ENCODE peak calls at places on chromosomes 2 and 18, in four cellular contexts. W, P, C and I are unnamed samples.

GRCh38 chr18:75482880-75483279 is 55.4 kb upstream of the SMIM21 start:
- DNase-seq in C (no peak), W (no peak), P (no peak), I (no peak)

GRCh38 chr2:152347076-152347475 is 12.1 kb downstream of the FMNL2 start:
- DNase-seq in W (no peak), P (no peak), C (no peak), I (no peak)

GRCh38 chr18:55340998-55341397 is 247.0 kb downstream of the TCF4 start:
- DNase-seq in C (no peak), W (no peak), P (no peak), I (no peak)

GRCh38 chr2:174764281-174765063 is at the start of gene CHRNA1:
- DNase-seq in P (no peak), C (peak; percentile 26), W (no peak), I (no peak)

GRCh38 chr2:62672601-62673000 is 32.9 kb upstream of the EHBP1 start:
- DNase-seq in W (no peak), C (no peak), P (no peak), I (no peak)

GRCh38 chr2:217505303-217505702 is 497.5 kb downstream of the TNS1 start:
- DNase-seq in W (no peak), C (no peak), P (no peak), I (no peak)

GRCh38 chr2:174781996-174782395 is 17.7 kb upstream of the CHRNA1 start:
- DNase-seq in C (no peak), W (no peak), P (no peak), I (no peak)

GRCh38 chr2:157420771-157421323 is 23.0 kb downstream of the CYTIP start:
- DNase-seq in P (no peak), W (no peak), C (peak; percentile 78), I (no peak)

GRCh38 chr2:71157124-71157802 is 26.8 kb downstream of the MPHOSPH10 start:
- DNase-seq in C (peak; percentile 71), W (peak; percentile 76), P (peak; percentile 27), I (peak; percentile 76)

GRCh38 chr2:72033636-72034035 is 114.0 kb downstream of the CYP26B1 start:
- DNase-seq in C (no peak), W (peak; percentile 67), P (no peak), I (no peak)

GRCh38 chr2:73698101-73698500 is 39.0 kb downstream of the TPRKB start:
- DNase-seq in P (no peak), W (no peak), C (no peak), I (no peak)

GRCh38 chr2:157439792-157440186 is 4.1 kb downstream of the CYTIP start:
- DNase-seq in P (no peak), W (no peak), C (peak; percentile 52), I (no peak)

GRCh38 chr2:175366814-175367213 is 185.3 kb upstream of the ATP5MC3 start:
- DNase-seq in W (no peak), P (no peak), C (peak; percentile 83), I (no peak)

GRCh38 chr18:33440384-33441043 is at the start of gene CCDC178:
- DNase-seq in C (no peak), P (no peak), W (peak; percentile 67), I (peak; percentile 58)

GRCh38 chr2:231568785-231569435 is 23.8 kb upstream of the TEX44 start:
- DNase-seq in C (no peak), P (no peak), W (no peak), I (no peak)

GRCh38 chr18:70641156-70641775 is 352.4 kb downstream of the SOCS6 start:
- DNase-seq in W (no peak), P (no peak), C (no peak), I (no peak)

GRCh38 chr18:57353940-57354461 is 1.6 kb downstream of the ST8SIA3 start:
- DNase-seq in C (no peak), W (no peak), P (no peak), I (no peak)

GRCh38 chr18:76455015-76455676 is 39.9 kb downstream of the ZNF516 start:
- DNase-seq in P (no peak), C (no peak), W (no peak), I (peak; percentile 57)

GRCh38 chr18:3450358-3451107 is 561 bp downstream of the TGIF1 start:
- DNase-seq in C (peak; percentile 56), W (peak; percentile 89), P (peak; percentile 68), I (peak; percentile 92)

GRCh38 chr2:10166489-10167295 is 44.2 kb downstream of the RRM2 start:
- DNase-seq in C (no peak), W (no peak), P (no peak), I (no peak)

GRCh38 chr18:43876286-43877082 is 599.2 kb upstream of the SYT4 start:
- DNase-seq in P (no peak), W (no peak), C (no peak), I (no peak)

GRCh38 chr2:219736196-219736595 is 108.8 kb downstream of the SLC4A3 start:
- DNase-seq in W (no peak), P (no peak), C (peak; percentile 71), I (no peak)

GRCh38 chr2:53334610-53335009 is 433.0 kb upstream of the CHAC2 start:
- DNase-seq in W (no peak), C (no peak), P (no peak), I (no peak)

GRCh38 chr2:105378921-105379383 is 19.9 kb downstream of the FHL2 start:
- DNase-seq in W (peak; percentile 51), P (no peak), C (no peak), I (no peak)

GRCh38 chr2:165056585-165056984 is 101.3 kb upstream of the SLC38A11 start:
- DNase-seq in C (no peak), W (no peak), P (no peak), I (no peak)

GRCh38 chr2:177306550-177306949 is 42.0 kb upstream of the NFE2L2 start:
- DNase-seq in P (no peak), W (no peak), C (no peak), I (no peak)

GRCh38 chr2:214731008-214731407 is 78.5 kb downstream of the BARD1 start:
- DNase-seq in P (no peak), W (no peak), C (no peak), I (no peak)

GRCh38 chr18:32040936-32041335 is 22.3 kb downstream of the RNF125 start:
- DNase-seq in W (no peak), C (peak; percentile 90), P (no peak), I (no peak)

GRCh38 chr18:23134780-23135678 is at the start of gene CABLES1:
- DNase-seq in C (peak; percentile 73), P (peak; percentile 16), W (peak; percentile 78), I (peak; percentile 84)

GRCh38 chr2:171244970-171245782 is 84.5 kb upstream of the TLK1 start:
- DNase-seq in P (no peak), W (no peak), C (peak; percentile 32), I (no peak)

GRCh38 chr2:27024812-27025211 is 8.0 kb upstream of the TMEM214 start:
- DNase-seq in W (no peak), C (no peak), P (no peak), I (no peak)

GRCh38 chr2:66717491-66717890 is 282.6 kb downstream of the MEIS1 start:
- DNase-seq in W (no peak), P (no peak), C (no peak), I (no peak)

GRCh38 chr18:54358495-54358793 is 738 bp downstream of the C18orf54 start:
- DNase-seq in C (no peak), W (no peak), P (no peak), I (no peak)

GRCh38 chr2:151891566-151892194 is 63.5 kb upstream of the ARL5A start:
- DNase-seq in W (no peak), P (no peak), C (no peak), I (no peak)